ENCODE peak calls at places on chromosomes 3 and 15, in seven cellular contexts. One of them, this sample, is unnamed.

GRCh38 chr3:131091768-131092167 is 65.1 kb downstream of the NEK11 start:
- DNase-seq in H9: no peak
- DNase-seq in Panc1: no peak
- DNase-seq in esophagus squamous epithelium: no peak
- DNase-seq in suprapubic skin: no peak
- DNase-seq in body of pancreas: no peak
- DNase-seq in DND-41: no peak
- DNase-seq in this sample: no peak

GRCh38 chr3:32870373-32871091 is 52.7 kb downstream of the TRIM71 start:
- DNase-seq in H9: no peak
- DNase-seq in suprapubic skin: no peak
- DNase-seq in DND-41: no peak
- DNase-seq in Panc1: no peak
- DNase-seq in esophagus squamous epithelium: no peak
- DNase-seq in body of pancreas: no peak
- DNase-seq in this sample: no peak

GRCh38 chr15:26634319-26634718 is 138.5 kb downstream of the GABRB3 start:
- DNase-seq in esophagus squamous epithelium: no peak
- DNase-seq in suprapubic skin: no peak
- DNase-seq in Panc1: no peak
- DNase-seq in DND-41: no peak
- DNase-seq in body of pancreas: no peak
- DNase-seq in H9: no peak
- DNase-seq in this sample: no peak

GRCh38 chr3:28590851-28591250 is 242.2 kb upstream of the AZI2 start:
- DNase-seq in suprapubic skin: no peak
- DNase-seq in esophagus squamous epithelium: no peak
- DNase-seq in Panc1: no peak
- DNase-seq in DND-41: no peak
- DNase-seq in H9: no peak
- DNase-seq in body of pancreas: no peak
- DNase-seq in this sample: no peak

GRCh38 chr3:187808466-187809291 is 63.4 kb upstream of the BCL6 start:
- DNase-seq in suprapubic skin: no peak
- DNase-seq in DND-41: no peak
- DNase-seq in body of pancreas: peak; percentile 18
- DNase-seq in esophagus squamous epithelium: no peak
- DNase-seq in Panc1: no peak
- DNase-seq in H9: no peak
- DNase-seq in this sample: no peak

GRCh38 chr3:141876891-141877561 is 583 bp downstream of the ATP1B3 start:
- DNase-seq in esophagus squamous epithelium: no peak
- DNase-seq in H9: peak; percentile 29
- DNase-seq in body of pancreas: peak; percentile 48
- DNase-seq in Panc1: no peak
- DNase-seq in DND-41: peak; percentile 59
- DNase-seq in suprapubic skin: peak; percentile 84
- DNase-seq in this sample: peak; percentile 44

GRCh38 chr3:179882322-179882721 is 154.4 kb downstream of the PEX5L start:
- DNase-seq in esophagus squamous epithelium: no peak
- DNase-seq in suprapubic skin: no peak
- DNase-seq in H9: peak; percentile 63
- DNase-seq in body of pancreas: no peak
- DNase-seq in DND-41: no peak
- DNase-seq in Panc1: no peak
- DNase-seq in this sample: no peak

GRCh38 chr3:65532164-65532563 is 506.6 kb downstream of the MAGI1 start:
- DNase-seq in suprapubic skin: no peak
- DNase-seq in DND-41: no peak
- DNase-seq in esophagus squamous epithelium: no peak
- DNase-seq in Panc1: no peak
- DNase-seq in body of pancreas: no peak
- DNase-seq in H9: no peak
- DNase-seq in this sample: no peak

GRCh38 chr3:192906940-192907339 is 10.7 kb downstream of the MB21D2 start:
- DNase-seq in DND-41: no peak
- DNase-seq in body of pancreas: no peak
- DNase-seq in Panc1: no peak
- DNase-seq in esophagus squamous epithelium: no peak
- DNase-seq in suprapubic skin: no peak
- DNase-seq in H9: no peak
- DNase-seq in this sample: no peak

GRCh38 chr3:12579456-12579855 is 22.6 kb downstream of the MKRN2 start:
- DNase-seq in suprapubic skin: no peak
- DNase-seq in DND-41: no peak
- DNase-seq in H9: no peak
- DNase-seq in esophagus squamous epithelium: no peak
- DNase-seq in Panc1: no peak
- DNase-seq in body of pancreas: no peak
- DNase-seq in this sample: no peak
- H3K4me1 ChIP-seq in suprapubic skin: no peaks in the 10 kb centered on the region
- H3K4me1 ChIP-seq in DND-41: no peaks in the 10 kb centered on the region
- H3K4me1 ChIP-seq in H9: no peaks in the 10 kb centered on the region
- H3K4me1 ChIP-seq in esophagus squamous epithelium: peaks cover 10% of the 10 kb centered on the region
- H3K4me1 ChIP-seq in Panc1: no peaks in the 10 kb centered on the region
- H3K4me1 ChIP-seq in body of pancreas: peaks cover 11% of the 10 kb centered on the region
- H3K4me1 ChIP-seq in this sample: no peaks in the 10 kb centered on the region

GRCh38 chr15:80177151-80177550 is 24.4 kb downstream of the FAH start:
- DNase-seq in esophagus squamous epithelium: no peak
- DNase-seq in suprapubic skin: no peak
- DNase-seq in body of pancreas: no peak
- DNase-seq in Panc1: no peak
- DNase-seq in DND-41: no peak
- DNase-seq in H9: no peak
- DNase-seq in this sample: no peak

GRCh38 chr15:80175436-80175835 is 22.6 kb downstream of the FAH start:
- DNase-seq in Panc1: no peak
- DNase-seq in H9: no peak
- DNase-seq in DND-41: no peak
- DNase-seq in esophagus squamous epithelium: no peak
- DNase-seq in body of pancreas: no peak
- DNase-seq in suprapubic skin: no peak
- DNase-seq in this sample: no peak

GRCh38 chr15:80174017-80174746 is 21.4 kb downstream of the FAH start:
- DNase-seq in Panc1: no peak
- DNase-seq in esophagus squamous epithelium: no peak
- DNase-seq in H9: no peak
- DNase-seq in body of pancreas: no peak
- DNase-seq in DND-41: no peak
- DNase-seq in suprapubic skin: no peak
- DNase-seq in this sample: no peak

GRCh38 chr15:80179025-80179759 is 26.4 kb downstream of the FAH start:
- DNase-seq in H9: no peak
- DNase-seq in DND-41: no peak
- DNase-seq in esophagus squamous epithelium: no peak
- DNase-seq in suprapubic skin: no peak
- DNase-seq in body of pancreas: no peak
- DNase-seq in Panc1: peak; percentile 89
- DNase-seq in this sample: no peak

DNA sequence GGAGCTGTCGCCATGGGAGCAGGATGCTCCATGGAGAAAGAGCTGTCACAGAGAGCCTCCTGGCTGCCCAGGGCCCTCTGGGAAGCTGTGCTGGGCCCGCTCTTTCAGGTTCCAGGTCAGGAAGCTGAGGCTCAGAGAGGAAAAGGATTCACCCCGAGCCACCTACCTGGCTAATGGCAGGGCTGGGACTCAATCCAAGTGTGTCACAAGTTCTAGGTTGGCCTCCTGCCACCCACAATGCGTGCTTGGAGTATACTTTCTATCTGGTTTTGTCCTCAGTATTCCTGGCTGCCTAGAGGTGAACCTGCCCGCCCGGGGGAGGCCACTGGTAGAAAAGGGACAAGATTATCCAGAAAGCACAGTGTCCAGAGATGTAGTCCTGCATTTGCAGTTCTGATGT is 23.6 kb downstream of the FAH start:
- DNase-seq in suprapubic skin: no peak
- DNase-seq in body of pancreas: peak; percentile 25
- DNase-seq in DND-41: no peak
- DNase-seq in esophagus squamous epithelium: no peak
- DNase-seq in Panc1: no peak
- DNase-seq in H9: no peak
- DNase-seq in this sample: no peak
- H3K27ac ChIP-seq in suprapubic skin: no peak overlapping the region
- H3K27ac ChIP-seq in body of pancreas: no peak overlapping the region
- H3K27ac ChIP-seq in DND-41: no peak overlapping the region
- H3K27ac ChIP-seq in esophagus squamous epithelium: no peak overlapping the region
- H3K27ac ChIP-seq in Panc1: no peak overlapping the region
- H3K27ac ChIP-seq in H9: no peak overlapping the region
- H3K27ac ChIP-seq in this sample: no peak overlapping the region

GRCh38 chr3:15064835-15065549 is at the start of gene MRPS25:
- DNase-seq in Panc1: peak; percentile 61
- DNase-seq in esophagus squamous epithelium: peak; percentile 58
- DNase-seq in DND-41: peak; percentile 92
- DNase-seq in body of pancreas: peak; percentile 91
- DNase-seq in suprapubic skin: peak; percentile 94
- DNase-seq in H9: peak; percentile 91
- DNase-seq in this sample: peak; percentile 81

GRCh38 chr3:15063656-15064286 is 1.3 kb downstream of the MRPS25 start:
- DNase-seq in esophagus squamous epithelium: no peak
- DNase-seq in H9: no peak
- DNase-seq in DND-41: no peak
- DNase-seq in suprapubic skin: no peak
- DNase-seq in body of pancreas: no peak
- DNase-seq in Panc1: no peak
- DNase-seq in this sample: no peak

GRCh38 chr3:15064299-15064834 is 748 bp downstream of the MRPS25 start:
- DNase-seq in Panc1: no peak
- DNase-seq in suprapubic skin: no peak
- DNase-seq in H9: no peak
- DNase-seq in esophagus squamous epithelium: no peak
- DNase-seq in DND-41: peak; percentile 43
- DNase-seq in body of pancreas: no peak
- DNase-seq in this sample: no peak

GRCh38 chr3:15065550-15066007 is 464 bp upstream of the MRPS25 start:
- DNase-seq in Panc1: no peak
- DNase-seq in DND-41: no peak
- DNase-seq in suprapubic skin: no peak
- DNase-seq in esophagus squamous epithelium: no peak
- DNase-seq in body of pancreas: no peak
- DNase-seq in H9: no peak
- DNase-seq in this sample: no peak

GRCh38 chr3:15066467-15066866 is 1.4 kb upstream of the MRPS25 start:
- DNase-seq in suprapubic skin: no peak
- DNase-seq in H9: no peak
- DNase-seq in DND-41: no peak
- DNase-seq in esophagus squamous epithelium: no peak
- DNase-seq in body of pancreas: no peak
- DNase-seq in Panc1: no peak
- DNase-seq in this sample: no peak
- H3K4me1 ChIP-seq in suprapubic skin: peaks cover 20% of the 10 kb centered on the region
- H3K4me1 ChIP-seq in H9: peaks cover 6% of the 10 kb centered on the region
- H3K4me1 ChIP-seq in DND-41: peaks cover 27% of the 10 kb centered on the region
- H3K4me1 ChIP-seq in esophagus squamous epithelium: peaks cover 23% of the 10 kb centered on the region
- H3K4me1 ChIP-seq in body of pancreas: peaks cover 19% of the 10 kb centered on the region
- H3K4me1 ChIP-seq in Panc1: peaks cover 10% of the 10 kb centered on the region
- H3K4me1 ChIP-seq in this sample: peaks cover 11% of the 10 kb centered on the region

GRCh38 chr3:46942481-46943236 is 33.9 kb downstream of the CCDC12 start:
- DNase-seq in DND-41: no peak
- DNase-seq in Panc1: no peak
- DNase-seq in esophagus squamous epithelium: no peak
- DNase-seq in suprapubic skin: peak; percentile 47
- DNase-seq in body of pancreas: no peak
- DNase-seq in H9: no peak
- DNase-seq in this sample: no peak
- H3K27ac ChIP-seq in DND-41: no peak overlapping the region
- H3K27ac ChIP-seq in Panc1: no peak overlapping the region
- H3K27ac ChIP-seq in esophagus squamous epithelium: peak overlapping the region; percentile 91
- H3K27ac ChIP-seq in suprapubic skin: peak overlapping the region; percentile 34
- H3K27ac ChIP-seq in body of pancreas: peak overlapping the region; percentile 98
- H3K27ac ChIP-seq in H9: no peak overlapping the region
- H3K27ac ChIP-seq in this sample: no peak overlapping the region

GRCh38 chr3:36814071-36814717 is 49.8 kb upstream of the DCLK3 start:
- DNase-seq in body of pancreas: no peak
- DNase-seq in Panc1: no peak
- DNase-seq in suprapubic skin: no peak
- DNase-seq in DND-41: no peak
- DNase-seq in esophagus squamous epithelium: no peak
- DNase-seq in H9: no peak
- DNase-seq in this sample: no peak
- H3K4me1 ChIP-seq in body of pancreas: no peaks in the 10 kb centered on the region
- H3K4me1 ChIP-seq in Panc1: no peaks in the 10 kb centered on the region
- H3K4me1 ChIP-seq in suprapubic skin: peaks cover 28% of the 10 kb centered on the region
- H3K4me1 ChIP-seq in DND-41: no peaks in the 10 kb centered on the region
- H3K4me1 ChIP-seq in esophagus squamous epithelium: peaks cover 24% of the 10 kb centered on the region
- H3K4me1 ChIP-seq in H9: no peaks in the 10 kb centered on the region
- H3K4me1 ChIP-seq in this sample: no peaks in the 10 kb centered on the region

GRCh38 chr3:171407746-171408145 is 52.5 kb downstream of the TNIK start:
- DNase-seq in Panc1: no peak
- DNase-seq in suprapubic skin: no peak
- DNase-seq in body of pancreas: no peak
- DNase-seq in DND-41: no peak
- DNase-seq in esophagus squamous epithelium: no peak
- DNase-seq in H9: no peak
- DNase-seq in this sample: no peak

GRCh38 chr3:171399842-171400241 is 60.4 kb downstream of the TNIK start:
- DNase-seq in body of pancreas: no peak
- DNase-seq in Panc1: no peak
- DNase-seq in H9: no peak
- DNase-seq in suprapubic skin: no peak
- DNase-seq in DND-41: no peak
- DNase-seq in esophagus squamous epithelium: no peak
- DNase-seq in this sample: no peak

GRCh38 chr3:171398343-171398742 is 61.9 kb downstream of the TNIK start:
- DNase-seq in esophagus squamous epithelium: no peak
- DNase-seq in Panc1: no peak
- DNase-seq in H9: no peak
- DNase-seq in DND-41: no peak
- DNase-seq in suprapubic skin: no peak
- DNase-seq in body of pancreas: no peak
- DNase-seq in this sample: no peak

GRCh38 chr3:171404376-171404982 is 55.7 kb downstream of the TNIK start:
- DNase-seq in DND-41: no peak
- DNase-seq in esophagus squamous epithelium: no peak
- DNase-seq in body of pancreas: peak; percentile 25
- DNase-seq in H9: no peak
- DNase-seq in suprapubic skin: no peak
- DNase-seq in Panc1: no peak
- DNase-seq in this sample: no peak

DNA sequence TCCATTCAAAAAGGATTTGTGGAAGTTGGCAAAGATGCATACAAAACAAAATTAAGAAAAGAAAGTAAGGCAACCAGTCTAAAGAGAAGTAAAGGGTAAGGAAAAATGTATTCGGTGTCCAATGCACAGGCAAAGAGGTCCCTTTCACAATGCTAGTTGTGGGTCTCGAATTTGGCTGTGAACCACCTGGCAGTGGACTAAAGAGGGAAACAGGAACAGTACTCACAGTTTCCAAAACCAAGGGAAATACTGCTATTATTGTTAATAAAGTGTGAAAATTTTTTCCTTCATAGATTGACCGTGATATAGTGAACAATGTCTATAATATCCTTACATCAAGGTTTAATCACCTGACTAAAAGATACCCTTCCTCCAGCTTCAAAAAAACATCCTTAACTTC is 57.9 kb downstream of the TNIK start:
- DNase-seq in esophagus squamous epithelium: no peak
- DNase-seq in Panc1: no peak
- DNase-seq in suprapubic skin: no peak
- DNase-seq in H9: no peak
- DNase-seq in body of pancreas: no peak
- DNase-seq in DND-41: no peak
- DNase-seq in this sample: no peak
- H3K27ac ChIP-seq in esophagus squamous epithelium: no peak overlapping the region
- H3K27ac ChIP-seq in Panc1: no peak overlapping the region
- H3K27ac ChIP-seq in suprapubic skin: no peak overlapping the region
- H3K27ac ChIP-seq in H9: no peak overlapping the region
- H3K27ac ChIP-seq in body of pancreas: no peak overlapping the region
- H3K27ac ChIP-seq in DND-41: no peak overlapping the region
- H3K27ac ChIP-seq in this sample: no peak overlapping the region

GRCh38 chr3:50270422-50270831 is 1.5 kb downstream of the SEMA3B start:
- DNase-seq in DND-41: no peak
- DNase-seq in suprapubic skin: no peak
- DNase-seq in esophagus squamous epithelium: no peak
- DNase-seq in H9: no peak
- DNase-seq in Panc1: no peak
- DNase-seq in body of pancreas: no peak
- DNase-seq in this sample: no peak
- H3K4me1 ChIP-seq in DND-41: peaks cover 8% of the 10 kb centered on the region
- H3K4me1 ChIP-seq in suprapubic skin: peaks cover 84% of the 10 kb centered on the region
- H3K4me1 ChIP-seq in esophagus squamous epithelium: peaks cover 95% of the 10 kb centered on the region
- H3K4me1 ChIP-seq in H9: peaks cover 2% of the 10 kb centered on the region
- H3K4me1 ChIP-seq in Panc1: peaks cover 8% of the 10 kb centered on the region
- H3K4me1 ChIP-seq in body of pancreas: peaks cover 89% of the 10 kb centered on the region
- H3K4me1 ChIP-seq in this sample: peaks cover 19% of the 10 kb centered on the region

This sample was measured in effector memory CD4-positive, alpha-beta T cell.